ENCODE peak calls at places on chromosomes 2 and 18, in five cellular contexts. One of them, this sample, is unnamed.

GRCh38 chr2:40049782-40050181 is 270.7 kb upstream of the THUMPD2 start:
- DNase-seq in HepG2: no peak
- DNase-seq in A549: no peak
- DNase-seq in GM12878: no peak
- DNase-seq in K562: no peak
- DNase-seq in this sample: no peak

GRCh38 chr2:55518846-55519167 is 711 bp upstream of the CFAP36 start:
- DNase-seq in A549: peak; percentile 28
- DNase-seq in GM12878: no peak
- DNase-seq in K562: peak; percentile 40
- DNase-seq in HepG2: peak; percentile 12
- DNase-seq in this sample: no peak

GRCh38 chr2:42974697-42975357 is 182.4 kb upstream of the HAAO start:
- DNase-seq in A549: peak; percentile 58
- DNase-seq in K562: peak; percentile 74
- DNase-seq in HepG2: peak; percentile 97
- DNase-seq in GM12878: no peak
- DNase-seq in this sample: peak; percentile 89

GRCh38 chr2:2809771-2810170 is 478.7 kb upstream of the MYT1L start:
- DNase-seq in A549: no peak
- DNase-seq in HepG2: no peak
- DNase-seq in K562: no peak
- DNase-seq in GM12878: no peak
- DNase-seq in this sample: no peak

GRCh38 chr2:217785544-217786045 is 217.2 kb downstream of the TNS1 start:
- DNase-seq in K562: peak; percentile 63
- DNase-seq in A549: peak; percentile 72
- DNase-seq in GM12878: no peak
- DNase-seq in HepG2: peak; percentile 55
- DNase-seq in this sample: peak; percentile 87

GRCh38 chr18:76476665-76477561 is 18.1 kb downstream of the ZNF516 start:
- DNase-seq in A549: peak; percentile 51
- DNase-seq in GM12878: no peak
- DNase-seq in HepG2: peak; percentile 88
- DNase-seq in K562: peak; percentile 29
- DNase-seq in this sample: no peak

GRCh38 chr18:76686737-76687231 is 135.6 kb upstream of the ZNF236 start:
- DNase-seq in HepG2: peak; percentile 48
- DNase-seq in A549: peak; percentile 49
- DNase-seq in K562: no peak
- DNase-seq in GM12878: peak; percentile 15
- DNase-seq in this sample: peak; percentile 63

GRCh38 chr2:108640731-108641130 is 78.6 kb upstream of the RANBP2 start:
- DNase-seq in GM12878: no peak
- DNase-seq in K562: no peak
- DNase-seq in A549: peak; percentile 27
- DNase-seq in HepG2: no peak
- DNase-seq in this sample: no peak

GRCh38 chr2:112259509-112260294 is 4.9 kb upstream of the ZC3H8 start:
- DNase-seq in HepG2: peak; percentile 65
- DNase-seq in K562: peak; percentile 90
- DNase-seq in A549: peak; percentile 44
- DNase-seq in GM12878: peak; percentile 35
- DNase-seq in this sample: peak; percentile 87

GRCh38 chr2:65491381-65491903 is 59.0 kb upstream of the SPRED2 start:
- DNase-seq in HepG2: no peak
- DNase-seq in A549: no peak
- DNase-seq in K562: no peak
- DNase-seq in GM12878: no peak
- DNase-seq in this sample: no peak

GRCh38 chr18:57957210-57957609 is 86.8 kb upstream of the NEDD4L start:
- DNase-seq in A549: no peak
- DNase-seq in GM12878: no peak
- DNase-seq in K562: no peak
- DNase-seq in HepG2: no peak
- DNase-seq in this sample: no peak

GRCh38 chr18:77068321-77068841 is 64.2 kb downstream of the MBP start:
- DNase-seq in GM12878: peak; percentile 39
- DNase-seq in A549: no peak
- DNase-seq in K562: no peak
- DNase-seq in HepG2: no peak
- DNase-seq in this sample: no peak

GRCh38 chr2:68487773-68488355 is 20.5 kb downstream of the APLF start:
- DNase-seq in GM12878: no peak
- DNase-seq in HepG2: peak; percentile 20
- DNase-seq in A549: peak; percentile 21
- DNase-seq in K562: peak; percentile 44
- DNase-seq in this sample: no peak

GRCh38 chr2:191516260-191516659 is 161.7 kb upstream of the NABP1 start:
- DNase-seq in GM12878: no peak
- DNase-seq in HepG2: no peak
- DNase-seq in A549: no peak
- DNase-seq in K562: no peak
- DNase-seq in this sample: no peak

GRCh38 chr2:96113951-96114350 is 2.4 kb downstream of the ADRA2B start:
- DNase-seq in GM12878: no peak
- DNase-seq in HepG2: no peak
- DNase-seq in A549: no peak
- DNase-seq in K562: no peak
- DNase-seq in this sample: no peak

GRCh38 chr2:233867993-233868532 is at the start of gene MSL3B:
- DNase-seq in A549: peak; percentile 64
- DNase-seq in K562: peak; percentile 76
- DNase-seq in GM12878: no peak
- DNase-seq in HepG2: no peak
- DNase-seq in this sample: peak; percentile 31
- TF ChIP-seq MAX in A549: peak; percentile 95
- TF ChIP-seq MAX in K562: peak; percentile 37
- TF ChIP-seq MAX in GM12878: no peak
- TF ChIP-seq MAX in HepG2: no peak
- TF ChIP-seq MAX in this sample: peak; percentile 84

DNA sequence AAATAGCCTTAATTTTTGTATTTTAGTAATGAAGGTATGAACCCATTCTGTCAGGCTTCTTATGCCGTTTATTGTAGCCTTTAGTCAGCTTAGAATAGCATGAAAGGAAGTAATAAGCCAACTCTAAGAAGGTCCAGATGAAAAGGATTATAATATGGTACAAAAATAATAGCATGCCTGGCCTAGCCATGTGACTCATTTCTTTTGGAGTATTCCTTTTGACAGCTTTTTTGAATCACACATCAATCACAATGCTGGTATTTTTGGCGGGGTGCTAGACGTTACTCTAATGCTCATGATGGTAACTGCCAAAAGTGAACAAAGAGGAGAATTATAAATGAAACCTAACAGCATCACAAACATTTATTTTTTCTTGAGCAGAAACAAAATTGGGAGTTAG is 19.9 kb downstream of the FMNL2 start:
- DNase-seq in GM12878: no peak
- DNase-seq in A549: no peak
- DNase-seq in K562: no peak
- DNase-seq in HepG2: no peak
- DNase-seq in this sample: no peak
- TF ChIP-seq ESRRA in GM12878: no peak
- TF ChIP-seq ESRRA in A549: no peak
- TF ChIP-seq ESRRA in K562: no peak
- TF ChIP-seq ESRRA in HepG2: no peak
- TF ChIP-seq ESRRA in this sample: no peak

DNA sequence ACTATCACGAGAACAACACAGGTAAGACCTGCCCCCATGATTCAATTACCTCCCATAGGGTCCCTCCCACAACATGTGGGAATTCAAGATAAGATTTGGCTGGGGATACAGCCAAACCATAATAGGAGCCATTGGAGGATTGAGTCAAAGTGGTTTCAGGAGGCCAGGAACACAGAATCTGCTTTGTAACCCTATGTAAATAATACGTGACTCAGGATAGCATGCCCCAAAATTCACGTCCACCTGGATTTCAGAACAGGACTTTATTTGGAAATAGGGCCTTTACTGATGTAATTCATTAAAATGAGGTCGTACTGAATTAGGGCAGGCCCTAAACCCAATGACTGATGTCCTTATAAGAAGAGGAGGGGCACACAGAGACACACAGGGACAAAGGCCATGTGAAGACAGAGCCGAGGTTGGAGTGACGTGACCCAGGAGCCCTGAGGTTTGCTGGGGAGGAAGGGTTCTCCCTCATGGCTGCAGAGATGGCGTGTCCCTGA is 16.0 kb upstream of the CNDP2 start:
- DNase-seq in HepG2: peak; percentile 62
- DNase-seq in A549: no peak
- DNase-seq in GM12878: no peak
- DNase-seq in K562: peak; percentile 73
- DNase-seq in this sample: no peak
- TF ChIP-seq MAX in HepG2: no peak
- TF ChIP-seq MAX in A549: no peak
- TF ChIP-seq MAX in GM12878: no peak
- TF ChIP-seq MAX in K562: no peak
- TF ChIP-seq MAX in this sample: no peak

GRCh38 chr18:66872277-66872676 is 268.4 kb upstream of the CDH19 start:
- DNase-seq in HepG2: no peak
- DNase-seq in A549: no peak
- DNase-seq in K562: no peak
- DNase-seq in GM12878: no peak
- DNase-seq in this sample: no peak
- TF ChIP-seq ESRRA in HepG2: no peak
- TF ChIP-seq ESRRA in A549: no peak
- TF ChIP-seq ESRRA in K562: no peak
- TF ChIP-seq ESRRA in GM12878: no peak
- TF ChIP-seq ESRRA in this sample: no peak

DNA sequence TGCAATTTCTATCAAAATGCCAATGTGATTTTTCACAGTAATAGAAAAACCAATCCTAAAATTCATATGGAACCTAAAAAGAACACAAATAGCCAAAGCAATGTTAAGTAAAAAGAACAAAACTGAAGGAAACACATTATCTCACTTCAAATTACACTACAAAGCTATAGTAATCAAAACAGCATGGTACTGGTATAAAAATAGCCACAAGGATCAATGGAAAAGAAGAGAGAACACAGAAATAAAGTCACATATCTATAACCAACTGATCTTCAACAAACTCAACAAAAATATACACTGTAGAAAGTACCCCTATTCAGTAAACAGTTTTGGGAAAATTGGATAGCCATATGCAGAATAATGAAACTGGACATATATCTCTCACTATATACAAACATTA is 252.2 kb upstream of the CYP26B1 start:
- DNase-seq in K562: no peak
- DNase-seq in GM12878: no peak
- DNase-seq in HepG2: no peak
- DNase-seq in A549: no peak
- DNase-seq in this sample: no peak
- TF ChIP-seq MAX in K562: no peak
- TF ChIP-seq MAX in GM12878: no peak
- TF ChIP-seq MAX in HepG2: no peak
- TF ChIP-seq MAX in A549: no peak
- TF ChIP-seq MAX in this sample: no peak

This sample was measured in WTC11.